ENCODE peak calls at places on chromosomes 5 and 9, in five cellular contexts. I, D, L, H and R are unnamed samples. For H3K4me1, the result is how much of the 10 kb centered on the place peaks cover.

GRCh38 chr9:121242955-121243346 is 25.0 kb upstream of the GSN start:
- DNase-seq in L (no peak), I (no peak), H (no peak), D (no peak), R (no peak)

GRCh38 chr5:158569534-158569933 is 530.2 kb downstream of the EBF1 start:
- DNase-seq in I (peak), L (no peak), H (no peak), D (no peak), R (no peak)

GRCh38 chr5:68730220-68731010 is 363.4 kb upstream of the SLC30A5 start:
- DNase-seq in I (no peak), D (no peak), H (peak), L (peak), R (no peak)

GRCh38 chr5:9149988-9150387 is 395.9 kb downstream of the SEMA5A start:
- DNase-seq in I (no peak), L (no peak), H (no peak), D (no peak), R (no peak)

GRCh38 chr9:105690742-105691141 is 3.6 kb upstream of the TMEM38B start:
- DNase-seq in I (peak), L (no peak), D (no peak), H (no peak), R (no peak)

GRCh38 chr5:138831703-138832102 is 43.4 kb downstream of the LRRTM2 start:
- DNase-seq in H (no peak), L (no peak), D (no peak), I (no peak), R (no peak)

GRCh38 chr5:175684931-175685330 is 27.1 kb downstream of the HRH2 start:
- DNase-seq in I (no peak), D (no peak), L (no peak), H (no peak), R (no peak)

GRCh38 chr9:127960410-127961165 is 20.2 kb downstream of the EEIG1 start:
- DNase-seq in L (no peak), D (no peak), I (no peak), H (peak), R (no peak)

GRCh38 chr9:14471041-14471440 is 157.1 kb upstream of the NFIB start:
- DNase-seq in I (no peak), H (no peak), D (no peak), L (no peak), R (no peak)

GRCh38 chr5:134435525-134435924 is 23.8 kb upstream of the CDKN2AIPNL start:
- DNase-seq in L (no peak), H (no peak), D (no peak), I (no peak), R (no peak)

GRCh38 chr5:67142816-67143215 is 53.8 kb downstream of the CD180 start:
- DNase-seq in D (no peak), I (no peak), H (no peak), L (no peak), R (no peak)

GRCh38 chr5:151805414-151806225 is 33.9 kb downstream of the G3BP1 start:
- DNase-seq in D (no peak), I (no peak), H (no peak), L (no peak), R (no peak)

GRCh38 chr5:20678814-20679298 is 690.9 kb upstream of the CDH18 start:
- DNase-seq in H (no peak), I (no peak), D (no peak), L (no peak), R (no peak)

GRCh38 chr9:34555002-34555348 is 32.2 kb upstream of the ENHO start:
- DNase-seq in L (peak), I (no peak), H (no peak), D (no peak), R (no peak)

GRCh38 chr9:81535542-81536241 is 153.7 kb downstream of the TLE1 start:
- DNase-seq in L (no peak), D (no peak), H (no peak), I (no peak), R (no peak)

GRCh38 chr5:95664204-95664786 is 17.7 kb downstream of the RFESD start:
- DNase-seq in L (peak), H (no peak), I (peak), D (no peak), R (peak)

GRCh38 chr5:82413302-82414042 is 135.3 kb upstream of the RPS23 start:
- DNase-seq in I (no peak), L (no peak), D (no peak), H (no peak), R (no peak)

GRCh38 chr5:96978812-96979449 is 43.1 kb downstream of the LNPEP start:
- DNase-seq in D (no peak), I (no peak), H (no peak), L (no peak), R (no peak)

GRCh38 chr9:94949330-94949729 is 222.8 kb downstream of the AOPEP start:
- DNase-seq in I (no peak), D (no peak), L (no peak), H (no peak), R (no peak)

GRCh38 chr5:88092358-88092757 is 176.3 kb downstream of the TMEM161B start:
- DNase-seq in L (no peak), I (peak), D (no peak), H (no peak), R (no peak)

GRCh38 chr9:17942498-17942897 is 363.6 kb downstream of the SH3GL2 start:
- DNase-seq in H (no peak), I (no peak), L (no peak), D (no peak), R (no peak)

GRCh38 chr5:141747152-141747640 is 65.2 kb upstream of the ARAP3 start:
- DNase-seq in I (peak), D (no peak), H (peak), L (peak), R (no peak)

GRCh38 chr9:86614871-86615849 is 260.9 kb upstream of the TUT7 start:
- DNase-seq in I (peak), H (peak), L (no peak), D (no peak), R (no peak)

GRCh38 chr9:126805546-126806262 is 864 bp downstream of the ZBTB43 start:
- DNase-seq in I (peak), H (peak), D (peak), L (peak), R (peak)

GRCh38 chr5:23026252-23027170 is 173.4 kb upstream of the CDH12 start:
- DNase-seq in L (no peak), H (no peak), I (no peak), D (no peak), R (no peak)

GRCh38 chr5:6520201-6520600 is 71.5 kb downstream of the UBE2QL1 start:
- DNase-seq in L (no peak), D (no peak), I (no peak), H (no peak), R (no peak)

GRCh38 chr9:137083418-137084004 is 3.3 kb upstream of the MAN1B1 start:
- DNase-seq in L (no peak), I (no peak), D (no peak), H (no peak), R (no peak)

GRCh38 chr5:56019306-56020272 is 24.8 kb upstream of the IL6ST start:
- DNase-seq in H (no peak), D (no peak), I (no peak), L (no peak), R (no peak)

GRCh38 chr5:127652952-127653611 is 4.2 kb downstream of the CTXN3 start:
- DNase-seq in H (no peak), I (no peak), L (no peak), D (no peak), R (no peak)

GRCh38 chr5:143356855-143357254 is 46.6 kb downstream of the NR3C1 start:
- DNase-seq in L (no peak), D (no peak), H (no peak), I (no peak), R (no peak)

GRCh38 chr5:38500861-38501260 is 55.6 kb downstream of the LIFR start:
- DNase-seq in H (no peak), I (no peak), D (no peak), L (no peak), R (no peak)

GRCh38 chr9:134570151-134570621 is 71.4 kb upstream of the COL5A1 start:
- DNase-seq in L (no peak), I (no peak), D (no peak), H (no peak), R (no peak)

GRCh38 chr5:168328804-168329203 is 37.4 kb downstream of the WWC1 start:
- DNase-seq in L (peak), I (peak), H (no peak), D (no peak), R (no peak)

GRCh38 chr9:69122391-69123141 is 51.5 kb upstream of the TJP2 start:
- DNase-seq in D (no peak), H (no peak), L (peak), I (peak), R (no peak)

GRCh38 chr5:143201589-143201988 is 201.9 kb downstream of the NR3C1 start:
- DNase-seq in L (no peak), D (no peak), I (no peak), H (no peak), R (no peak)

GRCh38 chr5:44665101-44665701 is 143.5 kb upstream of the MRPS30 start:
- DNase-seq in D (no peak), H (no peak), L (no peak), I (no peak), R (no peak)
- H3K4me3 ChIP-seq in D (no peak), H (no peak), L (no peak), I (no peak), R (no peak)

GRCh38 chr9:131035548-131035947 is 26.6 kb downstream of the LAMC3 start:
- DNase-seq in L (no peak), D (no peak), H (no peak), I (no peak), R (no peak)

GRCh38 chr9:131034268-131034667 is 25.3 kb downstream of the LAMC3 start:
- DNase-seq in L (no peak), D (no peak), H (no peak), I (no peak), R (no peak)

GRCh38 chr9:131032384-131032783 is 23.4 kb downstream of the LAMC3 start:
- DNase-seq in I (no peak), H (no peak), D (no peak), L (no peak), R (no peak)

GRCh38 chr9:131031642-131032005 is 22.6 kb downstream of the LAMC3 start:
- DNase-seq in L (no peak), D (no peak), I (no peak), H (no peak), R (no peak)

DNA sequence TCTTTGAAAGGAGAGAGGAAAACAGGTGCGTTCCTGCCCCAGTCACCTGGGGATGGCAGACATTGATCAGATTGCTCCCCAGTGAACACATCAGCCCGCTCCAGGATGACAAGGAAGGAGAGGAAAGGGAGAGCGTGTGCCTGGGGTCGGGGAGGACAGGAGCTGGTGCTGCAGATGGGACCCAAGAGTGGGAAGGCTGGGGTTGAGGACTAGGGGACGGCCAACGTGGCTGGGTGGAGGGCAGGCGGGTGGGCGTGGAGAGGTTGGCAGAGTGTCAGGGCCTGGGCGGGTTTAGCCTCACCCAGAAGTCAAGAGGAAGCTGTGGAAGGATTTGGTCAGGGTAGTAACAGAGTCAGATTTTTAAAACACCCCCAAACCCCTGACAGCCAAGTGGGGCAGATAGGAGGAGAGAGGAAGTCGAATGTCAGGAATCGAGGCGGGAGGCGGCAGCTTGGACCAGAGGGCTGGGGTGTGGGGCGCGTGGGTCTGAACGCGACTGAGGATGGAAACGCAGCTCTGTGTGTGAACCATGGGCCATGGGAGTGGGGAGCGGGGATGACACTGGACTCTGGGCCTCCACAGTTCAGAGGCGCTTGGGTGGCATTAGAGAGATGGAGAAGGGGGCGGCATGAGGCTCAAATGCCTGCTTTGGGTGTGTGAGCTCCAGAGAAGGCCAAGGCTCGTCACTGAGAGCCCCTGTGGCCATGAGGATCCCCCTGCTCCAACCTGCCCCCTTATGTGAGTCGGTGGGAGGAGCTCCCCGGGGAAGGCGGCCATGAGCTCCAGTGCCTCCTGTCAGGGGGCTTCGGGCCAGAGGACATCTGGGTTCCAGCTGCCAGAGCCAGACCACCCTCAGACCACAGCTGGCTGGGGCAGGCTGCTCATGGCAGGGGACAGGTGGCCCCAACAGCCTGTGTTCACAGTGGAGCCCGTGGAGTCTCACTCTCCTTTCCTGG is 24.6 kb downstream of the LAMC3 start:
- DNase-seq in H (no peak), D (no peak), L (no peak), I (no peak), R (no peak)
- H3K4me1 ChIP-seq in H (under half), D (under half), L (under half), I (under half), R (under half)

GRCh38 chr5:36744678-36745659 is 131.6 kb upstream of the NIPBL start:
- DNase-seq in H (peak), L (peak), I (peak), D (no peak), R (peak)
- H3K4me3 ChIP-seq in H (peak), L (peak), I (peak), D (peak), R (peak)

GRCh38 chr5:122153774-122154173 is 24.4 kb downstream of the ZNF474 start:
- DNase-seq in D (no peak), L (no peak), I (no peak), H (no peak), R (no peak)

GRCh38 chr5:122154491-122154890 is 25.1 kb downstream of the ZNF474 start:
- DNase-seq in H (no peak), I (no peak), L (no peak), D (no peak), R (no peak)

GRCh38 chr5:122152266-122152900 is 23.0 kb downstream of the ZNF474 start:
- DNase-seq in I (no peak), L (no peak), D (no peak), H (no peak), R (no peak)

GRCh38 chr5:122151640-122152039 is 22.3 kb downstream of the ZNF474 start:
- DNase-seq in L (no peak), H (no peak), I (no peak), D (no peak), R (no peak)

GRCh38 chr5:122153230-122153629 is 23.9 kb downstream of the ZNF474 start:
- DNase-seq in L (no peak), D (no peak), I (no peak), H (no peak), R (no peak)
- H3K4me1 ChIP-seq in L (under half), D (under half), I (under half), H (under half), R (under half)

GRCh38 chr5:78424680-78425079 is 64.3 kb downstream of the SCAMP1 start:
- DNase-seq in I (no peak), H (no peak), L (no peak), D (no peak), R (no peak)

GRCh38 chr5:78433972-78434371 is 73.6 kb downstream of the SCAMP1 start:
- DNase-seq in I (no peak), H (no peak), L (no peak), D (no peak), R (no peak)

GRCh38 chr5:78430816-78431215 is 70.4 kb downstream of the SCAMP1 start:
- DNase-seq in I (no peak), L (no peak), H (no peak), D (no peak), R (no peak)

GRCh38 chr5:78429332-78429849 is 69.0 kb downstream of the SCAMP1 start:
- DNase-seq in H (no peak), I (no peak), L (no peak), D (no peak), R (no peak)
- H3K4me3 ChIP-seq in H (no peak), I (no peak), L (no peak), D (no peak), R (no peak)

GRCh38 chr9:21340735-21341134 is 5.5 kb upstream of the KLHL9 start:
- DNase-seq in L (no peak), D (no peak), I (no peak), H (no peak), R (no peak)
- H3K4me1 ChIP-seq in L (under half), D (under half), I (under half), H (under half), R (under half)

DNA sequence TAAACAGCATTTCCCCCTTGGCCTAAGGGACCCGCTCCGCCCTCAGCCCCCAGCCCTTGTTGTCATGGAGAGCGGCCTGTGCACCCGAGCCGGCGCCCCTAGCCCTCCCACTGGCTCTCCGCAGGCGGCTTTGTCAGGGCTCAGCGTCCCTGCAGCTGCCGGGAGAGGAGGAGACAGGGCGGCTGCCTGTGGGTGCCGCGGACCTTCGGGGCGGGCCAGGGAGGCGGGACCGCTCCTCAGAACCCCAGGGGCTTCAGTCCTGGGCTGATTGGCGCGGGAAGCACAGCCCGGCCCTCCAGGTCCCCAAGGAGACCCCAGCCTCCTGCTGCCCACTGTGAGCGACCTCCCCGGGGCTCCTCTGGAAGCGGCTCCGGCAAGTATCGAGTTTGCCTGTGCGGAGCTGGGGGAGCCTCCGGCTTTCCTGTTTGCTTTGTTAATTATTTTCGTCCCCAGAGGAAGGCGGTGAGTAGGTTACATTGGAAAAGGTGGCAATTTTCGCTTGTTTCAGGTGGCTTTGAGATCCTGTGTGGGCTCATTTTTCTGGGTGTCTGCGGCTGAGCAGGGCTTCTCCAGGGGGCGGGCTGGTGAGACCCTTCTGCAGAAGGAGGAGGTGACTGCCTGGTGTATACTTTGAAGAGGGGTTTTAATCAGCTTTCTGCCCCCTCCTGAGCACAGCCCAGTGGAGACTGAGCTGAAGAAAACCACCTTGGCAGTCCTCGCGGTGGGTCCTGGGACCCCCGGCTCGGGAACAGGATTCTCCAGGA is at the start of gene FGD3:
- DNase-seq in I (peak), H (no peak), L (peak), D (no peak), R (peak)
- H3K4me3 ChIP-seq in I (peak), H (peak), L (peak), D (peak), R (peak)

GRCh38 chr9:91160599-91161464 is 200.9 kb downstream of the AUH start:
- DNase-seq in D (no peak), L (no peak), I (no peak), H (peak), R (no peak)

GRCh38 chr9:91158946-91159345 is 202.8 kb downstream of the AUH start:
- DNase-seq in L (no peak), I (no peak), D (no peak), H (no peak), R (no peak)

GRCh38 chr9:91160181-91160580 is 201.5 kb downstream of the AUH start:
- DNase-seq in L (no peak), I (peak), D (no peak), H (no peak), R (no peak)

GRCh38 chr9:91157891-91158660 is 203.6 kb downstream of the AUH start:
- DNase-seq in I (no peak), H (no peak), L (no peak), D (no peak), R (no peak)

DNA sequence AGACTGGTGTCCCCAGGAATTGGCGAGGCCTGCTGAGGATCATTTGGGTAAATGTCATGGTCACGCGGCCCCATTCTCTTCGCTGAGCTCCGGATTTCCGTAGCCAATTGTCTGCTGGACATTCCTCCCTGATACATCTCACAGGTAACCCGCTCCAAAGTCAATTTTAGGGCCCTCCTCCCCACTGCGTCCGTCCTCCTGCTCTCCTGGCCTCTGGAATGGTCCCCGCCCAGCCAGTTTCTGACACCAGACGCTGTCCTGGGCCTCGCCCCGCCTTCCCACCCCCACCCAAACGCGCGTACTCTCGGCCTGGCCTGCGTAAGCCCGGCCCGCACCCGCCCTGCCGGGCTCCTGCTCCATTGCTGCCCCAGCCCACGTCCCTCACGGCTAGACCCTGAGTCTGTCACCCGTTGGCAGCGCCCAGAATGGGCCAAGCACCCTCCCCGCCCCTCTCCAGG is 202.0 kb downstream of the AUH start:
- DNase-seq in I (peak), H (peak), D (no peak), L (no peak), R (no peak)
- H3K4me1 ChIP-seq in I (under half), H (under half), D (under half), L (under half), R (under half)

GRCh38 chr5:5424736-5425135 is 2.3 kb downstream of the ICE1 start:
- DNase-seq in H (no peak), L (no peak), D (no peak), I (no peak), R (no peak)
- H3K4me3 ChIP-seq in H (no peak), L (no peak), D (no peak), I (peak), R (no peak)